ENCODE peak calls at places on chromosome 17, in five cellular contexts. A, S, I, T and Q are unnamed samples.

GRCh38 chr17:17558431-17558830 is 33.1 kb downstream of the PEMT start:
- DNase-seq in T (no peak), S (no peak), A (no peak), I (no peak), Q (no peak)

GRCh38 chr17:82217120-82217529 is 4.5 kb upstream of the CCDC57 start:
- DNase-seq in T (no peak), A (no peak), I (no peak), S (no peak), Q (no peak)

GRCh38 chr17:77508047-77508715 is 367.4 kb downstream of the SEC14L1 start:
- DNase-seq in A (peak), T (no peak), I (no peak), S (peak), Q (no peak)

GRCh38 chr17:41352597-41353366 is 2.2 kb upstream of the KRT33A start:
- DNase-seq in S (no peak), T (no peak), A (no peak), I (no peak), Q (no peak)

GRCh38 chr17:72474740-72475477 is 354.1 kb downstream of the SOX9 start:
- DNase-seq in I (peak), A (no peak), T (no peak), S (no peak), Q (no peak)

GRCh38 chr17:82948081-82948511 is 108.3 kb upstream of the ZNF750 start:
- DNase-seq in I (no peak), A (no peak), S (peak), T (no peak), Q (no peak)

GRCh38 chr17:45584092-45585036 is 93.8 kb upstream of the PLEKHM1 start:
- DNase-seq in A (peak), S (peak), I (peak), T (peak), Q (peak)

GRCh38 chr17:5055543-5055942 is 20.3 kb upstream of the SLC52A1 start:
- DNase-seq in I (no peak), T (no peak), A (no peak), S (no peak), Q (no peak)

GRCh38 chr17:34319087-34319486 is at the start of gene CCL8:
- DNase-seq in T (no peak), A (no peak), I (no peak), S (no peak), Q (no peak)

GRCh38 chr17:19897108-19897854 is 29.5 kb upstream of the ULK2 start:
- DNase-seq in A (peak), I (peak), S (no peak), T (no peak), Q (no peak)

GRCh38 chr17:16171613-16172012 is 43.7 kb downstream of the NCOR1 start:
- DNase-seq in A (no peak), S (no peak), T (no peak), I (peak), Q (no peak)

GRCh38 chr17:68981288-68981687 is 26.1 kb upstream of the ABCA8 start:
- DNase-seq in T (no peak), I (peak), S (no peak), A (peak), Q (no peak)

GRCh38 chr17:57880086-57880456 is 30.2 kb upstream of the MRPS23 start:
- DNase-seq in S (no peak), I (no peak), A (no peak), T (no peak), Q (no peak)

GRCh38 chr17:60077672-60078519 is 825 bp downstream of the HEATR6 start:
- DNase-seq in T (no peak), I (no peak), S (no peak), A (peak), Q (peak)

GRCh38 chr17:7833795-7834553 is at the start of gene KDM6B:
- DNase-seq in S (peak), T (no peak), A (peak), I (peak), Q (peak)

GRCh38 chr17:8275421-8276290 is 12.8 kb upstream of the RANGRF start:
- DNase-seq in I (no peak), A (no peak), S (no peak), T (no peak), Q (no peak)

GRCh38 chr17:75113798-75114551 is 4.2 kb downstream of the ARMC7 start:
- DNase-seq in S (peak), I (peak), T (peak), A (peak), Q (peak)

GRCh38 chr17:81734405-81735055 is 22.4 kb downstream of the SLC25A10 start:
- DNase-seq in S (no peak), I (peak), T (no peak), A (no peak), Q (no peak)

GRCh38 chr17:50514936-50515702 is 6.9 kb downstream of the MYCBPAP start:
- DNase-seq in A (peak), T (no peak), I (no peak), S (no peak), Q (no peak)

GRCh38 chr17:57869599-57870282 is 19.9 kb upstream of the MRPS23 start:
- DNase-seq in T (no peak), S (no peak), A (peak), I (no peak), Q (no peak)

GRCh38 chr17:33324741-33325140 is 31.6 kb upstream of the ASIC2 start:
- DNase-seq in A (no peak), T (no peak), I (no peak), S (no peak), Q (no peak)

GRCh38 chr17:81513669-81514484 is 1.3 kb upstream of the ACTG1 start:
- DNase-seq in S (peak), I (peak), T (no peak), A (peak), Q (peak)

GRCh38 chr17:7716901-7717755 is at the start of gene DNAH2:
- DNase-seq in A (peak), I (peak), S (no peak), T (peak), Q (peak)

GRCh38 chr17:44556114-44556853 is 1.0 kb upstream of the FZD2 start:
- DNase-seq in A (peak), S (no peak), I (peak), T (no peak), Q (peak)

GRCh38 chr17:11292491-11292890 is 51.5 kb downstream of the SHISA6 start:
- DNase-seq in I (no peak), T (no peak), A (no peak), S (no peak), Q (no peak)

GRCh38 chr17:606501-607243 is 108.0 kb downstream of the VPS53 start:
- DNase-seq in S (no peak), I (no peak), T (no peak), A (peak), Q (peak)